ENCODE peak calls at places on chromosomes 13 and 19, in six cellular contexts. One of them, this sample, is unnamed.

GRCh38 chr19:13976446-13976845 is 24.1 kb downstream of the DCAF15 start:
- DNase-seq in left lung: no peak
- DNase-seq in breast epithelium: no peak
- DNase-seq in aorta: no peak
- DNase-seq in A549: no peak
- DNase-seq in HAP-1: no peak
- DNase-seq in this sample: no peak

GRCh38 chr13:45718063-45718462 is 15.9 kb downstream of the CBY2 start:
- DNase-seq in left lung: no peak
- DNase-seq in breast epithelium: no peak
- DNase-seq in aorta: no peak
- DNase-seq in A549: peak; percentile 24
- DNase-seq in HAP-1: peak; percentile 32
- DNase-seq in this sample: no peak

GRCh38 chr19:35249848-35250711 is 1.3 kb downstream of the LSR start:
- DNase-seq in left lung: peak; percentile 69
- DNase-seq in breast epithelium: no peak
- DNase-seq in aorta: peak; percentile 69
- DNase-seq in A549: no peak
- DNase-seq in HAP-1: no peak
- DNase-seq in this sample: no peak

GRCh38 chr13:106796280-106797047 is 228.5 kb upstream of the ARGLU1 start:
- DNase-seq in left lung: no peak
- DNase-seq in breast epithelium: no peak
- DNase-seq in aorta: no peak
- DNase-seq in A549: no peak
- DNase-seq in HAP-1: no peak
- DNase-seq in this sample: no peak

GRCh38 chr19:14375582-14376291 is 5.5 kb upstream of the ADGRE5 start:
- DNase-seq in left lung: no peak
- DNase-seq in breast epithelium: no peak
- DNase-seq in aorta: no peak
- DNase-seq in A549: no peak
- DNase-seq in HAP-1: no peak
- DNase-seq in this sample: no peak

GRCh38 chr13:99282264-99283231 is 24.4 kb upstream of the GPR18 start:
- DNase-seq in left lung: no peak
- DNase-seq in breast epithelium: no peak
- DNase-seq in aorta: no peak
- DNase-seq in A549: no peak
- DNase-seq in HAP-1: no peak
- DNase-seq in this sample: no peak

GRCh38 chr13:49351871-49352270 is 92.0 kb downstream of the CAB39L start:
- DNase-seq in left lung: no peak
- DNase-seq in breast epithelium: no peak
- DNase-seq in aorta: no peak
- DNase-seq in A549: no peak
- DNase-seq in HAP-1: no peak
- DNase-seq in this sample: no peak

GRCh38 chr19:51158474-51159129 is 16.5 kb downstream of the SIGLEC7 start:
- DNase-seq in left lung: peak; percentile 88
- DNase-seq in breast epithelium: peak; percentile 24
- DNase-seq in aorta: no peak
- DNase-seq in A549: peak; percentile 67
- DNase-seq in HAP-1: peak; percentile 28
- DNase-seq in this sample: no peak

GRCh38 chr19:41309225-41310030 is 544 bp upstream of the CCDC97 start:
- DNase-seq in left lung: no peak
- DNase-seq in breast epithelium: no peak
- DNase-seq in aorta: peak; percentile 71
- DNase-seq in A549: no peak
- DNase-seq in HAP-1: no peak
- DNase-seq in this sample: no peak

GRCh38 chr13:45267215-45267614 is 66.4 kb upstream of the KCTD4 start:
- DNase-seq in left lung: no peak
- DNase-seq in breast epithelium: no peak
- DNase-seq in aorta: no peak
- DNase-seq in A549: no peak
- DNase-seq in HAP-1: no peak
- DNase-seq in this sample: no peak

GRCh38 chr13:24381539-24382265 is 72.3 kb downstream of the C1QTNF9 start:
- DNase-seq in left lung: no peak
- DNase-seq in breast epithelium: no peak
- DNase-seq in aorta: no peak
- DNase-seq in A549: no peak
- DNase-seq in HAP-1: no peak
- DNase-seq in this sample: no peak

GRCh38 chr19:16371540-16371986 is 46.9 kb downstream of the KLF2 start:
- DNase-seq in left lung: peak; percentile 94
- DNase-seq in breast epithelium: no peak
- DNase-seq in aorta: peak; percentile 84
- DNase-seq in A549: no peak
- DNase-seq in HAP-1: no peak
- DNase-seq in this sample: no peak

GRCh38 chr13:66077286-66077685 is 1152.8 kb downstream of the PCDH9 start:
- DNase-seq in left lung: no peak
- DNase-seq in breast epithelium: no peak
- DNase-seq in aorta: no peak
- DNase-seq in A549: no peak
- DNase-seq in HAP-1: no peak
- DNase-seq in this sample: no peak

GRCh38 chr13:99743079-99743478 is 228.5 kb downstream of the ZIC5 start:
- DNase-seq in left lung: no peak
- DNase-seq in breast epithelium: no peak
- DNase-seq in aorta: no peak
- DNase-seq in A549: no peak
- DNase-seq in HAP-1: peak; percentile 90
- DNase-seq in this sample: no peak

GRCh38 chr19:41705393-41706174 is 2.8 kb upstream of the CEACAM5 start:
- DNase-seq in left lung: no peak
- DNase-seq in breast epithelium: no peak
- DNase-seq in aorta: peak; percentile 56
- DNase-seq in A549: peak; percentile 53
- DNase-seq in HAP-1: no peak
- DNase-seq in this sample: peak; percentile 36

GRCh38 chr13:24506698-24507335 is 5.8 kb downstream of the PARP4 start:
- DNase-seq in left lung: peak; percentile 78
- DNase-seq in breast epithelium: no peak
- DNase-seq in aorta: no peak
- DNase-seq in A549: no peak
- DNase-seq in HAP-1: no peak
- DNase-seq in this sample: no peak

DNA sequence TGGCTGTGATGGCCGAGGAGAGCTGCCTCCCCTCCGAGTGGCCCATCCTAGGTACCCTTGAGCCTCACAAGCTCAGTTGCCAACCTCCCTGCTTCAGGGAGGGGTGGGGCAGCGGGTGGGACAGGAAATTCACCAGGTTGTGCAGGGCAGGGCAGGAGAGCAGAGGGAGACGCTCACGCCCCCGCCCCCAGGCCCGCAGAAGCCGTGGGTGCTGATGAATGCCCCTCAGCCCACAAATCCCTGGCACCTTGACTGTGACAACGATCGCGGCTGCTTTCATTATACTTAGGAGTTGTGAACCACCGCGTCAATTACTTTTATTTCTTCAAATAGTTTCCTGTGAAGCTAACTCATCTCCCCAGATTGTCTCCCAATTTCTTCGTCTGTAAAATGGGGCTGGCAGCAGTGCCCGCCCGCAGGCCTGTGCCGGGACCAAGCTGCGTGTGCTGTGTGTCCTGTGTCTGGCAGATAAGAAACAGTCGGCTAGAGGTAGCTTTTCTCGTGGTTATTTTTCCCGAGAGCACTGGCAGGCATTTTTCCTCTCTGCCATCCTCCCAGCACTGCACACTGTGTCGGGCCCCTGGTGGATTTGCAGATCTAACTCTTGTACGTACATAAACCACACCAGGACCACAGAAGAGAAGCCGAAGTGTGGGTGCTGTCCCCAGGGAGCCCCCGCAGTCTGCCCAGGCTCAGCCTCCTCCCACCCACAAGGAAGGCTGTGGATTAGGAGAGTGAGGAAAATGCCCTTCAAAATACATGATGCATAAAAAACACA is 7.9 kb upstream of the RASA3 start:
- DNase-seq in left lung: peak; percentile 48
- DNase-seq in breast epithelium: no peak
- DNase-seq in aorta: peak; percentile 58
- DNase-seq in A549: no peak
- DNase-seq in HAP-1: no peak
- DNase-seq in this sample: peak; percentile 47
- H3K4me3 ChIP-seq in left lung: no peak overlapping the region
- H3K4me3 ChIP-seq in breast epithelium: peak overlapping the region; percentile 22
- H3K4me3 ChIP-seq in aorta: no peak overlapping the region
- H3K4me3 ChIP-seq in A549: no peak overlapping the region
- H3K4me3 ChIP-seq in HAP-1: no peak overlapping the region
- H3K4me3 ChIP-seq in this sample: no peak overlapping the region

GRCh38 chr19:12838893-12839656 is 760 bp downstream of the MAST1 start:
- DNase-seq in left lung: no peak
- DNase-seq in breast epithelium: no peak
- DNase-seq in aorta: no peak
- DNase-seq in A549: no peak
- DNase-seq in HAP-1: no peak
- DNase-seq in this sample: no peak
- H3K4me3 ChIP-seq in left lung: no peak overlapping the region
- H3K4me3 ChIP-seq in breast epithelium: peak overlapping the region; percentile 35
- H3K4me3 ChIP-seq in aorta: no peak overlapping the region
- H3K4me3 ChIP-seq in A549: peak overlapping the region; percentile 78
- H3K4me3 ChIP-seq in HAP-1: peak overlapping the region; percentile 76
- H3K4me3 ChIP-seq in this sample: peak overlapping the region; percentile 26

DNA sequence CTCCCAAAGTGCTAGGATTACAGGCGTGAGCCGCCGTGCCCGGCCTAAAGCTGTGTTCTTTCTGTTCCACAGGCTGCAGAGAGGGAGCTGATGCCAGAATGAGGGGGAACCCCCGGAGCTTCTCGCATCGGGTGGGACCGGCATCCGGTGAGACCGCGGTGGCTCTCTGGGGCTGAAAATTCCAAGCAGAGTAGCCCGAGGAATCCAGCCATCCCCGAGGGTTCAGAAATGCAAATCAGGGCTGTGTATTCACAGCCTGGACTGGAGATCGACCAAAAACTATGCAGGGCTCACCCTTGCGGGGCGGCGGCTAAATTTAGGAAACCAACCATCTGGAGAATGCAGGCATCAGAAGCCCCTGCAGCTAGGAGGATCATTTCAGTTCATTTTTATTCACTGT is 99.2 kb downstream of the GNG7 start:
- DNase-seq in left lung: no peak
- DNase-seq in breast epithelium: no peak
- DNase-seq in aorta: peak; percentile 88
- DNase-seq in A549: no peak
- DNase-seq in HAP-1: no peak
- DNase-seq in this sample: no peak
- H3K4me3 ChIP-seq in left lung: no peak overlapping the region
- H3K4me3 ChIP-seq in breast epithelium: peak overlapping the region; percentile 42
- H3K4me3 ChIP-seq in aorta: no peak overlapping the region
- H3K4me3 ChIP-seq in A549: no peak overlapping the region
- H3K4me3 ChIP-seq in HAP-1: no peak overlapping the region
- H3K4me3 ChIP-seq in this sample: no peak overlapping the region

GRCh38 chr13:54196684-54197083 is 1168.1 kb downstream of the OLFM4 start:
- DNase-seq in left lung: no peak
- DNase-seq in breast epithelium: no peak
- DNase-seq in aorta: no peak
- DNase-seq in A549: no peak
- DNase-seq in HAP-1: no peak
- DNase-seq in this sample: no peak

GRCh38 chr13:54194233-54195024 is 1165.8 kb downstream of the OLFM4 start:
- DNase-seq in left lung: no peak
- DNase-seq in breast epithelium: no peak
- DNase-seq in aorta: no peak
- DNase-seq in A549: no peak
- DNase-seq in HAP-1: peak; percentile 91
- DNase-seq in this sample: no peak

DNA sequence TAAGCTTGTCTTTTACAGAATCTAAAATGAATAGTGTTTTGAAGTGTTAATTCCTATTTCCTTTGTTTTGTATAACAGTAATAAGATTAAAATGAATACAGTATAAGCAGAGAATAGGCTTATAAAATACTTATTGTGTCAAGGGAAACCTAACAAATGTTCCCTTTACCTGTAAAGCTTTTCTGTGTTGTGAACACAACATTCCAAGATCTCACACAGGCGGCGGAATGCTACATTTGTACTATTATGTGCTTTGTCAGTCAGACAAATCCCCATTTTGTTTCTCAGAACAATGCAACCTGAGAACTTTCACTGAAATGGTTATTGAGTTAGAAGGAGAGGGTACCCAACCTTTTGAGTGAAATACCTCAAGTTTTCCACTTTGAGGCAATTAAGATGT is 1170.3 kb downstream of the OLFM4 start:
- DNase-seq in left lung: no peak
- DNase-seq in breast epithelium: no peak
- DNase-seq in aorta: no peak
- DNase-seq in A549: no peak
- DNase-seq in HAP-1: peak; percentile 83
- DNase-seq in this sample: no peak
- H3K4me3 ChIP-seq in left lung: no peak overlapping the region
- H3K4me3 ChIP-seq in breast epithelium: no peak overlapping the region
- H3K4me3 ChIP-seq in aorta: no peak overlapping the region
- H3K4me3 ChIP-seq in A549: no peak overlapping the region
- H3K4me3 ChIP-seq in HAP-1: no peak overlapping the region
- H3K4me3 ChIP-seq in this sample: no peak overlapping the region

DNA sequence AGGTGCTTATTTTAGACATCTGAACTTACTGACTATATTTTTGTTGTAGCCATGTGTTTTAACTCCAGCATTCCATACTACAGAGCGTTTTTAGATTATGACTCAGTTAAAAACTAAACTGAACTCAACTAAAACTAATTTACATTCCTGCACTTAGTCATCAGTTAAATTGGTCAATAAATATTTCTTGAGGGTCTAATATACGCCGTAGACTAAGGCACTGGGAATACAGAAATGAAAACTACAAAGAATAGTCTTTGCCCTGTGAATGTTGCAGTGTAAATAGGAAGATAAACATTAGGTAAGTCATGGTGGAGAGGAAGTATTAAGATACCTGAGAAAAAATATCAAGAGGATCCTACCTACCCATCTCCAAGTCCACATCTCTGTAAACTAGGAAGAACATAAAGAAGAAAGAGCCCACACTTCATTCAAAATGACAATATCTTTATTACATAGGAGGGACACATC is 52.7 kb downstream of the MBNL2 start:
- DNase-seq in left lung: no peak
- DNase-seq in breast epithelium: no peak
- DNase-seq in aorta: no peak
- DNase-seq in A549: peak; percentile 44
- DNase-seq in HAP-1: no peak
- DNase-seq in this sample: no peak
- H3K4me3 ChIP-seq in left lung: no peak overlapping the region
- H3K4me3 ChIP-seq in breast epithelium: no peak overlapping the region
- H3K4me3 ChIP-seq in aorta: no peak overlapping the region
- H3K4me3 ChIP-seq in A549: no peak overlapping the region
- H3K4me3 ChIP-seq in HAP-1: no peak overlapping the region
- H3K4me3 ChIP-seq in this sample: no peak overlapping the region

GRCh38 chr19:8577247-8577646 is at the start of gene MYO1F:
- DNase-seq in left lung: peak; percentile 94
- DNase-seq in breast epithelium: no peak
- DNase-seq in aorta: no peak
- DNase-seq in A549: no peak
- DNase-seq in HAP-1: no peak
- DNase-seq in this sample: no peak
- H3K4me3 ChIP-seq in left lung: peak within 1 kb of the TSS; percentile 57
- H3K4me3 ChIP-seq in breast epithelium: peak within 1 kb of the TSS; percentile 27
- H3K4me3 ChIP-seq in aorta: no peak within 1 kb of the TSS
- H3K4me3 ChIP-seq in A549: no peak within 1 kb of the TSS
- H3K4me3 ChIP-seq in HAP-1: no peak within 1 kb of the TSS
- H3K4me3 ChIP-seq in this sample: no peak within 1 kb of the TSS

This sample was measured in RWPE2.